ENCODE peak calls at places on chromosome 20, in four cellular contexts. N, Z, W and T are unnamed samples.
A peak's percentile ranks its signal among the peaks of the same experiment; 100 is the strongest.

GRCh38 chr20:6626805-6627204 is 140.7 kb upstream of the BMP2 start:
- DNase-seq in Z (no peak), W (no peak), N (no peak), T (no peak)

GRCh38 chr20:22576273-22576672 is 8.1 kb downstream of the FOXA2 start:
- DNase-seq in Z (no peak), N (no peak), W (no peak), T (no peak)

GRCh38 chr20:56247954-56248782 is at the start of gene MC3R:
- DNase-seq in Z (peak; percentile 26), W (no peak), N (no peak), T (peak; percentile 53)

GRCh38 chr20:32870489-32870888 is 11.8 kb downstream of the EFCAB8 start:
- DNase-seq in N (no peak), Z (no peak), W (no peak), T (no peak)

GRCh38 chr20:50169329-50169823 is 15.9 kb upstream of the PEDS1 start:
- DNase-seq in W (peak; percentile 89), Z (peak; percentile 58), N (peak; percentile 71), T (peak; percentile 81)

GRCh38 chr20:22985212-22985611 is 49.9 kb upstream of the SSTR4 start:
- DNase-seq in Z (no peak), W (no peak), N (no peak), T (no peak)

GRCh38 chr20:6837730-6838129 is 70.2 kb downstream of the BMP2 start:
- DNase-seq in Z (no peak), W (no peak), N (no peak), T (no peak)

GRCh38 chr20:25025091-25025861 is 32.7 kb downstream of the ACSS1 start:
- DNase-seq in W (peak; percentile 38), N (no peak), Z (no peak), T (no peak)

GRCh38 chr20:54267510-54268003 is 59.7 kb downstream of the PFDN4 start:
- DNase-seq in Z (no peak), W (no peak), N (no peak), T (peak; percentile 85)

GRCh38 chr20:33852971-33853813 is 42.0 kb downstream of the CHMP4B start:
- DNase-seq in N (no peak), W (no peak), Z (no peak), T (no peak)

GRCh38 chr20:6122873-6123649 is at the start of gene FERMT1:
- DNase-seq in W (no peak), N (peak; percentile 32), Z (peak; percentile 85), T (peak; percentile 91)

DNA sequence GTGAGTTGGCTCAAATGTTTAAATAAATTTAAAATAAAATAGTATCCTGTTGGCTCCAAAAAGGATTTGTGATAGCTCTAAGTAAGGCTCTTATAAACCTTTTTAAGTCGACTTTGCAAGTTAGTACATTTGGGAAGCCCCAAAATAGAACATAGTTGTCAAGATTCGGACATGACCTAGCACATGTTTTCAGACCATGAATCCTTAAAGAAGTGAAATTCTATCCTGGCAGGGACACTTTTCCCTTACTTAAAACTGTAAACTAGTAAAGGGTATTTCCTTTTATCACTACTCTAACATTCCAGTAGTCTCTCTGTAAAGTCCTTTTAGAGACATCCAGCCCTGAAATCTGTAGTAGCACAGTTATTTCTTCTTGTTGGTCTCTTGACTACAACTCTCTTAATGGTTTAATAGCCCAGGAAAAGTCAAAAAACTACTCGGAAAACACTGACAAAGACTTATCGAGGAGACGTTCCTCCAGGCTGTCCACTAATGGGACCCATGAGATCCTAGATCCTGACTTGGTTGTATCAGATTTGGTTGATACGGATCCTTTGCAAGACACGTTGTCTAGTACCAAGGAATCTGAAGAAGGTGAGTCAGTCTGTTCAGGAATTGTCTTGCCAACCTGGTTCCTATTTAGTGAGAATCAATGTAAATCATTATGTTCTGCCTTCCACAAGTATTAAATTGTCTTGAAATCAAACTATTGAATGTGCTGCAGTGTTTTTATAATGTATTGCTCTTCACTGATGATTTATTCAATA is 83.6 kb downstream of the SCAND1 start:
- DNase-seq in N (no peak), W (no peak), Z (no peak), T (no peak)
- H3K4me3 ChIP-seq in N (no peak overlapping the region), W (no peak overlapping the region), Z (no peak overlapping the region), T (no peak overlapping the region)

DNA sequence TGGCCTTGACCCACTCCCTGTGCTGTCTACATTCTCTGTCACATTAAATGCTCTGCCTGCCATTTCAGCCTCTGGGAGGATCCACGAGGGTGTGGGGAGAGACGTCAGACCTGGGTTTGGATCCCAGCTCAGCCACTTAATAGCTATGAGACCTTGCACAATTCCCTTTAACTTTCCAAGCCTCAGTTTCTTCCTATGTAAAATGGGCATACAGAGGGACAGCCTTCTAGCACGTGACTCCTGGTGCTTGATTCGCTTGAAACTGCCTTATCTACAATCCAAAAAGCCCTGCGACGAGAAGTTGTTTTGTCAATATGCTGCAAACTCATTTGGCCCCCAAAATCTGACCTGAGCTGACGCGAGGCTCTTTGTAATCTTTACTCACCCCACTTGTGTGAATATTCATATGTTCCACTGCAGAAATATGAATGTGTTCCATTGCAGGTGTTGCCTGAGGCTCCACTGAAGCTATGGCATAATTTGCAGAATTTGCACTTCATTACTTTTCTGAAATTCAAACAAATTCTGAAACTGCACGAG is 40.1 kb downstream of the TOX2 start:
- DNase-seq in Z (no peak), W (no peak), N (no peak), T (no peak)
- H3K4me3 ChIP-seq in Z (no peak overlapping the region), W (no peak overlapping the region), N (no peak overlapping the region), T (peak overlapping the region; percentile 22)

DNA sequence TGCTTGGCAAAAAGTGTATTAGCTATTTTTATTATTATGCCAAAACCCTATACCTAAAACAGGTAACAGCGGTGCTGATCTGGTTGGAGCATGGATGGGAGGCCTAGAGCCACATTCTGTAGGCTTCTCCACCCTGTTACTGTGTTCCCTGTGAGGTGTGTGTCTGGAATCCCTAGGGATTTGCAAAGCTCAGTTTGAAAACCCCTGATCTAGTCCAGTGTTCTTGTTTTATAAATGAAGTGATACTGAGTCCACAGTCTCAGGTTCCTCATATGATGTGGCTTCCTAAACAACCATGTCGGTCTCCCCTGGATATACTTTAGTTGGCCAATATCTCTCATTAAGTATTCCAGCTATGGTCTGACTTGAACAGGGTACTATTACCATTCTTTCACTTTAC is 16.3 kb downstream of the ACSS2 start:
- DNase-seq in W (no peak), N (no peak), Z (no peak), T (no peak)
- H3K4me3 ChIP-seq in W (no peak overlapping the region), N (no peak overlapping the region), Z (no peak overlapping the region), T (no peak overlapping the region)

DNA sequence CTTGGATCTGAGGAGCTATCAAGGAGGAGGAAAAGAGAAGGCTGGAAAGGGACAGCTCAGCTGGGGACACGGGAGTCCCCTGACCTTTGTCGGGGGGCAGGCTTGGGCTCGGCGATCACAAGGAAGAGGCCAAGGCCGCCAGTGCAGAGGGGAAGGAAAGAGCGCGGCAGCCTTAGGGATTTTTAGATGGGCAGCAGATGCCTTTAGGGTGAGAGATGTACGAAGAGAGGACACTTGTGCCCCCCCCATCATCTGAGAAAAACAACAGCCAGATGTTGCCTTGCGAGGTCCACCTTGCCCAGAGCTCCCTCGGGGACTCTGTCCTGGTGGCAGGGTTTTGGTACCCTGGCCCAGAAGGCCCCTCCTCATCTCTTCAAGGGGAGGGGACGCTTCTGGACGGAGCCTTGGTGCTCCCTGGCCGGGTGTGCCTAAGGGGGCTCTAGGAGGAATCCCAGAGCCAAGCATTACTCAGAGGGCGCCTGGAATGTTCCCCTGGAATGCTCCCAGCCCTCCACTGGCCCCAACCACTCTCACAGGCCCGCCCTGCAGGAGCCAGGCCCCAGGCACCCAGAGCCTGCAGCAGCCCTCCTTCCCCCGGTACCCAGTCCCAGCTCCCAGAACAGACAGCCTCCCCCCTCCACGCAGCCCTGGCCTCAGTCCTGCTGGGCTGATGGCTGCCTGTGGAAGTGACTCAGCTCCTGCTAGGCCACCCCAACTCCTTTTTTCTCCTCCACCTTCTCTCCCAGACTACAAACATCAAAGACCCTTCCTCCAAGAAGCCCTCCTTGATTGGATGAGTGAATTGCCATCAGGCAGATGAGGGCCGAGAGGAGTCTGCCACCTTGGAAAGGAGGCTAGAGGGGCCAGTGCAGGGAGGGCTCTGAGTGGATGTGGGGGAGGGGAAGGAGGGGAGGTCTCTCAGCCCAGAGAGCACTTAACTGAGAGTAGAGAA is 1.8 kb downstream of the ADAM33 start:
- DNase-seq in W (peak; percentile 87), N (no peak), Z (no peak), T (no peak)
- H3K4me3 ChIP-seq in W (peak overlapping the region; percentile 61), N (peak overlapping the region; percentile 63), Z (no peak overlapping the region), T (no peak overlapping the region)

DNA sequence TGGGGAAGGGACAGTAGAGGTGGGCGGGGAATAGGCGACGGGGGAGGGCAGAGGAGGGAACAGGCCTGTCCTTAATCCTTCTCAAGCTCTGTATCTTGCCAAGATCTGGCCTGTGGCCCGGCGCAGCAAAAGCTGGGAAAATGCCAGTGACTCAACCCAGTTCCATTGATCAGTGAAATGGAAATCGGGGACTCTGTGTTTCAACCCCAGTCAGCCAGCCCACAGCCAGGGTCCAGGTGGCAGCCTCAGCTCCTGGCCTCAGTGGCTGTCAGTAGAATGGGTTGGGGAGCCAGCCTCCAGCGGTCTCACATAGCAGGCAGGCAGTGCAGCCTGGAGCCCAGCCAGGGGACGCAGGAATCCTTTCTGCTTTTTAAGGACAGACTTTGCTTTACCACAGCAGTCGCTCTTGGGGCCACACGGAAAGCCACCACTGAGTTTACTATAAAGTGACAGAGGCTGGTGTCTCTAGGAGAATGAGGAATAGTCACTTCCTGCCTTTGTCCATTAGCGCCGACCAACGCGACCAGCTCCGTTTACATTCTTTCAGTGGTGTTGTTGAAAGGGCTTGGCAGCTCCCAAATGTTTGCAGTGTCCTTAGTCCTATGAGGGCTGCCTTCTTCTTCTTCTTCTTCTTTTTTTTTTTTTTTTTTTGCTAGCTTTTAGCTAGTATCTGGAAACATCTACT is 128.1 kb downstream of the RIN2 start:
- DNase-seq in W (peak; percentile 80), Z (peak; percentile 62), N (peak; percentile 43), T (peak; percentile 59)
- H3K4me3 ChIP-seq in W (peak overlapping the region; percentile 32), Z (peak overlapping the region; percentile 31), N (peak overlapping the region; percentile 55), T (no peak overlapping the region)